ENCODE peak calls at places on chromosomes 11 and 22, in five cellular contexts. B is epithelial cell of esophagus, M is mesendoderm, Z is brain microvascular endothelial cell, U is retina. X is an unnamed sample.

GRCh38 chr11:28009383-28009782 is 98.6 kb downstream of the KIF18A start:
- DNase-seq in U (no peak), Z (no peak), M (no peak), B (peak), X (no peak)

GRCh38 chr22:17371446-17371845 is 2.2 kb downstream of the CECR2 start:
- DNase-seq in B (no peak), U (no peak), Z (no peak), M (no peak), X (no peak)

GRCh38 chr11:29124436-29124835 is 892.4 kb downstream of the KCNA4 start:
- DNase-seq in M (no peak), B (no peak), Z (no peak), U (peak), X (no peak)

GRCh38 chr11:120660024-120660565 is 148.5 kb downstream of the GRIK4 start:
- DNase-seq in U (no peak), B (peak), Z (peak), M (peak), X (no peak)

GRCh38 chr22:29816128-29816527 is 21.9 kb downstream of the ASCC2 start:
- DNase-seq in U (no peak), B (peak), M (no peak), Z (no peak), X (no peak)

GRCh38 chr22:20867179-20868099 is 8.6 kb downstream of the SNAP29 start:
- DNase-seq in M (no peak), U (peak), Z (no peak), B (no peak), X (no peak)

GRCh38 chr11:13440100-13440855 is 22.7 kb downstream of the BTBD10 start:
- DNase-seq in B (peak), M (peak), Z (peak), U (peak), X (peak)

GRCh38 chr11:95282337-95282751 is 51.3 kb upstream of the SESN3 start:
- DNase-seq in U (no peak), M (no peak), Z (no peak), B (peak), X (peak)

GRCh38 chr11:76615950-76616349 is 54.6 kb downstream of the LRRC32 start:
- DNase-seq in U (no peak), B (peak), Z (peak), M (no peak), X (peak)

GRCh38 chr22:29072979-29073617 is at the start of gene KREMEN1:
- DNase-seq in M (no peak), Z (no peak), B (no peak), U (peak), X (no peak)